ENCODE peak calls at places on chromosomes 13 and 19, in four cellular contexts. R is brain microvascular endothelial cell, H is Panc1, W is fibroblast of lung. G is an unnamed sample.
A peak's percentile ranks its signal among the peaks of the same experiment; 100 is the strongest.

GRCh38 chr19:861756-862528 is 2.5 kb downstream of the CFD start:
- DNase-seq in R (no peak), H (no peak), W (no peak), G (no peak)

GRCh38 chr13:32538234-32538620 is 368 bp downstream of the N4BP2L2 start:
- DNase-seq in R (peak; percentile 52), H (no peak), W (peak; percentile 50), G (no peak)

GRCh38 chr13:59746291-59746962 is 417.3 kb downstream of the DIAPH3 start:
- DNase-seq in R (peak; percentile 26), H (no peak), W (peak; percentile 84), G (peak; percentile 43)

GRCh38 chr13:25943081-25943480 is 108.7 kb downstream of the SHISA2 start:
- DNase-seq in R (no peak), H (no peak), W (no peak), G (no peak)

GRCh38 chr13:98520674-98521449 is 56.0 kb downstream of the STK24 start:
- DNase-seq in R (no peak), H (no peak), W (no peak), G (no peak)

GRCh38 chr13:100490692-100491091 is 97.9 kb downstream of the GGACT start:
- DNase-seq in R (no peak), H (no peak), W (peak; percentile 34), G (no peak)

GRCh38 chr19:45428385-45429231 is 4.9 kb upstream of the ERCC1 start:
- DNase-seq in R (peak; percentile 39), H (no peak), W (peak; percentile 54), G (no peak)

GRCh38 chr19:38433268-38433733 is at the start of gene RYR1:
- DNase-seq in R (peak; percentile 5), H (no peak), W (peak; percentile 6), G (no peak)

GRCh38 chr19:46412034-46412982 is 1.1 kb downstream of the CCDC8 start:
- DNase-seq in R (no peak), H (no peak), W (no peak), G (no peak)

GRCh38 chr13:107665926-107666458 is 549.3 kb downstream of the LIG4 start:
- DNase-seq in R (no peak), H (no peak), W (peak; percentile 11), G (no peak)

GRCh38 chr13:33057019-33057785 is 41.0 kb downstream of the KL start:
- DNase-seq in R (peak; percentile 23), H (no peak), W (no peak), G (no peak)

GRCh38 chr19:5645409-5645808 is 22.5 kb downstream of the SAFB start:
- DNase-seq in R (no peak), H (no peak), W (no peak), G (no peak)

GRCh38 chr13:80341098-80341701 is at the start of gene SPRY2:
- DNase-seq in R (peak; percentile 97), H (peak; percentile 74), W (peak; percentile 97), G (peak; percentile 86)
- H3K4me3 ChIP-seq in R (peak within 1 kb of the TSS; percentile 94), H (peak within 1 kb of the TSS; percentile 90), W (peak within 1 kb of the TSS; percentile 92), G (peak within 1 kb of the TSS; percentile 89)

GRCh38 chr19:33176670-33177416 is 17.3 kb upstream of the LRP3 start:
- DNase-seq in R (peak; percentile 99), H (peak; percentile 98), W (peak; percentile 98), G (peak; percentile 95)

GRCh38 chr19:33177417-33177976 is 16.6 kb upstream of the LRP3 start:
- DNase-seq in R (peak; percentile 53), H (no peak), W (no peak), G (no peak)

GRCh38 chr19:33174186-33174585 is 19.9 kb upstream of the LRP3 start:
- DNase-seq in R (no peak), H (no peak), W (no peak), G (no peak)

GRCh38 chr19:33175156-33175782 is 18.9 kb upstream of the LRP3 start:
- DNase-seq in R (no peak), H (no peak), W (no peak), G (no peak)

DNA sequence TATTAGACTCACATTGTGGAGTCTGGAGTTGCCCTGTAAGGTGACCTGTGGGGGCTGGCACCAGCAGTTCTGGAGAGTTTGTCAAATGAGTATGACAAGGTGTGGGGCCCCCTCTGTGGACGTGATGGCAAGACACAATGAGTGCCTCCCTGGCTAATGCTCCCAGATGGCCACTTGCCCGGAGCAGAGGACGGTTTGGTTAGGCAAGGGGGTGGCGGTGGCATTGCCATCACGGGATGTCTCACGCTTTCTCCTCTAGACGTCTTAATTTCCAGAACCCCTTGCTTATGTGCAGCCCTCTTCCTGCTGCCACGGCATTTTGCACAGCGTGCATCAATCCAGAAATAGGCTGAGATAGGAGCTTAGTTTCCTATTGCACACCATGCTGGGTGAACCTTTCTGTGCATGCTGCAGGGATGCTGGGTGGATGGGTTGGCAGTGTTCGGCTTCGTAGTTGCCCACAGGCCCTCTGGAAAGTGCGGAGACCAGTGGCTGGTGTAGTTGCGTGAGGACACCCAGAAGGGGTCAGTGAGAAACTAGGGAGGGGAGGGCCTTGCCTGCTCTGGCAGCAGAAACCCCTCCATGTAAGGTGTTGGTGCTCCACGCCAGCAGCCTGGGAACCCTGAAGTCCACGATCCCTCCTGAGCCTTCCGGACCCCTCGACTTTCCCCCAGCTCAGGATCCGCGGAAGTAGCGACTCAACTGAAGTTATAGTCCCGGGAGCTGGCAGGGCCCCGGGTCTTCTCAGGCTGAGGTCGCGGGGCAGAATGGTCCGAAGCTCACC is 18.1 kb upstream of the LRP3 start:
- DNase-seq in R (no peak), H (no peak), W (peak; percentile 44), G (no peak)
- TF ChIP-seq CTCF in R (no peak), H (no peak), W (no peak), G (no peak)

GRCh38 chr19:51799998-51800848 is 5.3 kb downstream of the FPR3 start:
- DNase-seq in R (peak; percentile 56), H (no peak), W (peak; percentile 68), G (no peak)

GRCh38 chr19:51798958-51799310 is 4.0 kb downstream of the FPR3 start:
- DNase-seq in R (no peak), H (no peak), W (no peak), G (no peak)

GRCh38 chr19:51798127-51798526 is 3.2 kb downstream of the FPR3 start:
- DNase-seq in R (no peak), H (no peak), W (no peak), G (no peak)

GRCh38 chr19:51800849-51801244 is 5.9 kb downstream of the FPR3 start:
- DNase-seq in R (no peak), H (no peak), W (no peak), G (no peak)

DNA sequence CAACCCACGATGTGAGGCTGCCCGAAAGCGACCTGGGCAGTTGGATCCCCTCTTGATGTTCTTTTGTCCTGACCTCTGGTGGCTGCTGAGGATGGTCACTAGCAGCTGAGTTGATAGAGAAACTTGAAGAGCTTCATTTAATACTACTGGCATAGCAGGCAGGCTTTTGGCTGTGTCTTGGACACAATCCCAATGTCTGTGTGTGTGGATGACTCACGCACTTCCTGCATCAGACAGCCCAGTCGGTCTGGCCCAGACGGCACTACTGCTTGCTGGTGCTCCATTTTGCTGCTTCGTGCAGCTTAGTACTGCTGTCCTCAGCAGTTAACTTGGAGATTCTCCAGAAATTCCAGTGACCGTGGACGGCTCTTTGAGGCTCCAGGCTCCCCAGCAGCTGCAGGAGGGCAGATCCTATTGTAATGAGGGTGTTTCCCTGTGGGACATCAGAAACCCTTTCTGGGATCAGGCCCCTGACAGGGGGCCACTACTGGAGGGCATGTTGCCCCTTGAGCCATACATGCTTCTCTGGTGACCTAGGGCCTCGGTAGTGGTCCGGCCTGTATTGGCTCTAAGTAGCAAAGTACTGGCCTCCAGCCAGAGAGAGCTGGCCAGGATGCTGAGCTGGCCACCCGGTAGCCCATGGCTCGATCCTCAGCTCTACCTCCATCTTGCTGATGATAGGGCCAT is 4.5 kb downstream of the FPR3 start:
- DNase-seq in R (peak; percentile 96), H (no peak), W (peak; percentile 97), G (peak; percentile 98)
- H3K4me3 ChIP-seq in R (no peak overlapping the region), H (no peak overlapping the region), W (no peak overlapping the region), G (no peak overlapping the region)

GRCh38 chr19:11251650-11252314 is 10.5 kb downstream of the DOCK6 start:
- DNase-seq in R (no peak), H (no peak), W (no peak), G (no peak)

GRCh38 chr19:11256189-11256588 is 6.1 kb downstream of the DOCK6 start:
- DNase-seq in R (no peak), H (no peak), W (no peak), G (no peak)

GRCh38 chr19:11257827-11258380 is 4.4 kb downstream of the DOCK6 start:
- DNase-seq in R (no peak), H (no peak), W (no peak), G (no peak)

GRCh38 chr19:11252665-11253355 is 9.5 kb downstream of the DOCK6 start:
- DNase-seq in R (no peak), H (no peak), W (no peak), G (no peak)

GRCh38 chr19:11254662-11255061 is 7.7 kb downstream of the DOCK6 start:
- DNase-seq in R (no peak), H (no peak), W (no peak), G (no peak)
- TF ChIP-seq CTCF in R (peak; percentile 34), H (no peak), W (no peak), G (peak; percentile 20)